ENCODE peak calls at places on chromosomes 12 and 14, in seven cellular contexts. N is ascending aorta, T is Panc1, W is mucosa of descending colon, K is endothelial cell, I is CD14-positive monocyte, M is body of pancreas. Q is an unnamed sample.

GRCh38 chr14:73283592-73284379 is 46.5 kb downstream of the PAPLN start:
- DNase-seq in N (no peak), T (no peak), W (no peak), K (no peak), I (no peak), M (no peak), Q (no peak)

GRCh38 chr12:30988086-30988485 is 61.5 kb downstream of the TSPAN11 start:
- DNase-seq in N (no peak), T (no peak), W (no peak), K (no peak), I (no peak), M (peak; percentile 64), Q (no peak)

GRCh38 chr14:41549282-41549681 is 57.4 kb upstream of the LRFN5 start:
- DNase-seq in N (no peak), T (no peak), W (no peak), K (no peak), I (no peak), M (no peak), Q (no peak)

GRCh38 chr12:32025906-32026305 is 66.7 kb downstream of the RESF1 start:
- DNase-seq in N (no peak), T (no peak), W (peak; percentile 11), K (no peak), I (no peak), M (no peak), Q (no peak)

GRCh38 chr14:53108292-53108937 is 44.7 kb downstream of the DDHD1 start:
- DNase-seq in N (no peak), T (no peak), W (no peak), K (no peak), I (no peak), M (no peak), Q (no peak)

GRCh38 chr12:19243577-19243976 is 114.0 kb downstream of the PLEKHA5 start:
- DNase-seq in N (no peak), T (no peak), W (no peak), K (no peak), I (no peak), M (no peak), Q (no peak)

GRCh38 chr14:89277229-89277628 is 139.8 kb downstream of the FOXN3 start:
- DNase-seq in N (no peak), T (no peak), W (no peak), K (no peak), I (no peak), M (no peak), Q (no peak)

GRCh38 chr12:64478661-64479060 is 26.7 kb downstream of the TBK1 start:
- DNase-seq in N (no peak), T (no peak), W (no peak), K (no peak), I (no peak), M (no peak), Q (no peak)

GRCh38 chr12:92596388-92596787 is 106.4 kb upstream of the PLEKHG7 start:
- DNase-seq in N (no peak), T (no peak), W (no peak), K (no peak), I (no peak), M (no peak), Q (no peak)

GRCh38 chr14:86541969-86542368 is 1012.0 kb downstream of the FLRT2 start:
- DNase-seq in N (no peak), T (no peak), W (no peak), K (no peak), I (no peak), M (no peak), Q (peak; percentile 22)

GRCh38 chr14:31388687-31389413 is 31.5 kb downstream of the HEATR5A start:
- DNase-seq in N (no peak), T (no peak), W (no peak), K (no peak), I (no peak), M (no peak), Q (no peak)

GRCh38 chr12:24954261-24954660 is 5.4 kb upstream of the BCAT1 start:
- DNase-seq in N (no peak), T (no peak), W (no peak), K (no peak), I (no peak), M (no peak), Q (no peak)

GRCh38 chr12:77204055-77204454 is 138.7 kb upstream of the E2F7 start:
- DNase-seq in N (no peak), T (no peak), W (peak; percentile 16), K (no peak), I (no peak), M (no peak), Q (no peak)

GRCh38 chr12:24948816-24949722 is at the start of gene BCAT1:
- DNase-seq in N (peak; percentile 31), T (no peak), W (peak; percentile 40), K (peak; percentile 75), I (peak; percentile 68), M (peak; percentile 87), Q (peak; percentile 91)

GRCh38 chr14:23443411-23443812 is 8.0 kb upstream of the MYH7 start:
- DNase-seq in N (no peak), T (no peak), W (no peak), K (no peak), I (no peak), M (no peak), Q (no peak)

GRCh38 chr12:88163371-88163770 is 21.3 kb downstream of the TMTC3 start:
- DNase-seq in N (no peak), T (no peak), W (no peak), K (no peak), I (no peak), M (no peak), Q (no peak)

DNA sequence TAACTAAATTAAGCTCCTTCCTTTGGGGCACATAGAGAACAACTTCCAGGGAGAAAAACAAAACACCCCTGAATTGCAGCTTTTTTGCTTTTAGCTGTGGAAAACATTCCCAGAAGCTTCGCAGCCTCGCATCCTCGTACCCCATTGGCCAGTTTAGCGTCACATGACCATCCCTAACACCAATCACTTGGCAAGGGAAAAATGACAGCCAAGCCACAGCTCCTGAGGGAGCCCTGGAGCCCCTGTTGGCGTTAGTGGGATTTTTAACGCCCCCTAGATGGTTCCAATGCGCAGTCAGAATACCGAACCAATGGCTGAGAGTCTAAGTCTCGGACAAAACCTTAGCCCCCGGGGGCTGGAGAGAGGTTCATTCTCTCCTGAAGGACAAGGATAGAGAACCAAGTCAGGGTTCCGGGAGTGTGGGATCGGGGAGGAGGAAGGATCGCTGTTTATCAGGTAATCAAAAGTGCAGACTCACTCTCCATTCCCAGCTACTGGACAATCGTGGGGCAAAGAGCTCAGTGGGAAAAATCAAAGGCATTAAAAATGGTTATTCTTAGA is 135.6 kb upstream of the HIF1A start:
- DNase-seq in N (no peak), T (no peak), W (no peak), K (no peak), I (no peak), M (peak; percentile 45), Q (no peak)
- TF ChIP-seq CTCF in N (no peak), T (no peak), W (no peak), K (no peak), I (no peak), M (no peak), Q (no peak)

GRCh38 chr14:33402604-33403003 is 463.9 kb downstream of the NPAS3 start:
- DNase-seq in N (no peak), T (no peak), W (no peak), K (no peak), I (no peak), M (no peak), Q (no peak)

GRCh38 chr14:33404054-33404453 is 465.4 kb downstream of the NPAS3 start:
- DNase-seq in N (no peak), T (no peak), W (no peak), K (no peak), I (no peak), M (no peak), Q (no peak)

GRCh38 chr14:33404964-33405574 is 466.4 kb downstream of the NPAS3 start:
- DNase-seq in N (no peak), T (no peak), W (no peak), K (no peak), I (no peak), M (no peak), Q (no peak)

GRCh38 chr14:33408291-33408690 is 469.6 kb downstream of the NPAS3 start:
- DNase-seq in N (no peak), T (no peak), W (no peak), K (no peak), I (no peak), M (no peak), Q (no peak)

GRCh38 chr14:33406766-33407165 is 468.1 kb downstream of the NPAS3 start:
- DNase-seq in N (no peak), T (no peak), W (no peak), K (no peak), I (no peak), M (no peak), Q (no peak)
- TF ChIP-seq CTCF in N (no peak), T (no peak), W (no peak), K (no peak), I (no peak), M (no peak), Q (no peak)

DNA sequence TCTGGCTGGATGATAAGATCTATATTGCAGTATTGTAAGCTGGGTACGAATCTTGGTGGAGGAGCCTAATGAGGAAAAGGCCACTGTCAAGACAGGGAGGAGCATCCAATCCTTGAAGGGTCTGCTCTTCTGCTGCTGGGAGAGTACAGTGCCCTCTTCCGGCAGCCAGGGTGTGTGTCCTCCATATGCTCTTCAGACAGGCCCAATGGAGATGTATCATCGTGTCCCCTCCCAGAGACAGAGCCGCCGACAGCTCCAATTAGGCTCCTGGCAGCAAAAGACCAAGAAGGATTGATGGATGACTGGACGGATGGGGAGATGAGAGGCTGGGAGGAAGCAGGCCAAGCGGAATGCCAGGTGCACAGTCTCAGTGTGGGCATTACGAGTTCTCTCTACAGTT is 51.6 kb upstream of the PIWIL1 start:
- DNase-seq in N (no peak), T (no peak), W (no peak), K (no peak), I (no peak), M (no peak), Q (no peak)
- TF ChIP-seq CTCF in N (no peak), T (peak; percentile 42), W (no peak), K (no peak), I (no peak), M (no peak), Q (no peak)

GRCh38 chr12:12202747-12203146 is 64.1 kb downstream of the LRP6 start:
- DNase-seq in N (no peak), T (no peak), W (no peak), K (no peak), I (no peak), M (no peak), Q (no peak)

GRCh38 chr12:12198124-12198523 is 68.7 kb downstream of the LRP6 start:
- DNase-seq in N (no peak), T (no peak), W (no peak), K (no peak), I (no peak), M (no peak), Q (no peak)

GRCh38 chr12:12201274-12201758 is 65.5 kb downstream of the LRP6 start:
- DNase-seq in N (no peak), T (no peak), W (no peak), K (no peak), I (no peak), M (no peak), Q (no peak)

GRCh38 chr12:12202105-12202504 is 64.7 kb downstream of the LRP6 start:
- DNase-seq in N (no peak), T (no peak), W (no peak), K (no peak), I (no peak), M (no peak), Q (no peak)

DNA sequence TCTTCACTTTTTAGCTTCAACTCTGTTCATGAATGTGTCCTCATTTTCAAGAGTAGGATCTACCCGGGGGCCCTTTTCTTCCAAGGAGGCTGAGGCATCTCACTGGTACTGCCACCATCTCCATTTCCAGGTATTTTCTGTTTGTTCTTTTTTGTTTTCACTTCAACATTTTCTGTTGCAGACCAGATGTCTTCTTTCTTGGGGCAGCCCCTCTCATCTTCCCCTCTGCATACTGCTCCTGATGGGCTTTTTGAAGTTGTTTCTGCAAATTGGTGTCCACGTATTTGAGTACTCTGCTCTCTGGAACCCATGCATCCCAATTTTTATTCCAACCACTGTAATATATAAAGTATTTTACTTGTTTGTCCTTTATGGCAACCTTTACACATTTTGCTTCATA is 66.5 kb downstream of the LRP6 start:
- DNase-seq in N (no peak), T (no peak), W (no peak), K (no peak), I (no peak), M (no peak), Q (no peak)
- TF ChIP-seq CTCF in N (no peak), T (no peak), W (no peak), K (no peak), I (no peak), M (no peak), Q (no peak)

Q was measured in glutamatergic neuron.